ENCODE peak calls at places on chromosomes 13 and 19, in six cellular contexts. V is mucosa of descending colon, Q is neural progenitor cell, S is IMR-90, C is transverse colon, Y is stomach. R is an unnamed sample.
A peak's percentile ranks its signal among the peaks of the same experiment; 100 is the strongest.

GRCh38 chr13:20525144-20525600 is 485 bp downstream of the CRYL1 start:
- DNase-seq in Q (peak; percentile 54), C (peak; percentile 57), V (peak; percentile 76), Y (peak; percentile 41), S (no peak), R (peak; percentile 61)

GRCh38 chr19:45145270-45146189 is 15.3 kb downstream of the NKPD1 start:
- DNase-seq in S (no peak), C (no peak), Q (no peak), Y (no peak), V (no peak), R (no peak)

GRCh38 chr19:34430738-34431625 is 2.8 kb downstream of the UBA2 start:
- DNase-seq in S (peak; percentile 68), Y (no peak), C (no peak), Q (peak; percentile 66), V (no peak), R (no peak)

GRCh38 chr19:42276821-42277220 is 7.8 kb downstream of the CIC start:
- DNase-seq in Y (no peak), C (no peak), S (no peak), V (no peak), Q (no peak), R (no peak)

GRCh38 chr19:49442354-49442753 is 1.0 kb upstream of the SLC17A7 start:
- DNase-seq in S (no peak), Y (no peak), C (peak; percentile 33), V (no peak), Q (peak; percentile 67), R (no peak)

GRCh38 chr19:37855098-37855497 is 51.3 kb downstream of the WDR87 start:
- DNase-seq in S (peak; percentile 17), C (peak; percentile 8), Q (no peak), Y (no peak), V (peak; percentile 63), R (peak; percentile 39)

GRCh38 chr13:24225930-24226329 is 65.4 kb downstream of the SPATA13 start:
- DNase-seq in Y (no peak), V (no peak), S (no peak), Q (no peak), C (no peak), R (no peak)

GRCh38 chr19:31541396-31541795 is 192.2 kb upstream of the TSHZ3 start:
- DNase-seq in Q (no peak), Y (no peak), C (no peak), S (no peak), V (no peak), R (no peak)

GRCh38 chr19:53813996-53814395 is 10.1 kb downstream of the NLRP12 start:
- DNase-seq in S (peak; percentile 42), C (no peak), V (no peak), Y (no peak), Q (no peak), R (no peak)

GRCh38 chr19:5621945-5622464 is 571 bp downstream of the SAFB2 start:
- DNase-seq in S (no peak), C (peak; percentile 32), Q (peak; percentile 29), Y (no peak), V (peak; percentile 53), R (peak; percentile 56)

GRCh38 chr19:19169236-19170052 is 619 bp downstream of the MEF2B start:
- DNase-seq in V (no peak), S (no peak), C (no peak), Y (no peak), Q (no peak), R (no peak)

GRCh38 chr19:19167612-19168011 is 2.5 kb downstream of the MEF2B start:
- DNase-seq in V (no peak), Q (no peak), Y (no peak), S (no peak), C (no peak), R (no peak)

GRCh38 chr19:19171110-19171672 is 1.1 kb upstream of the MEF2B start:
- DNase-seq in Y (no peak), Q (no peak), S (no peak), C (no peak), V (no peak), R (no peak)

GRCh38 chr19:19171821-19172532 is 1.9 kb upstream of the MEF2B start:
- DNase-seq in V (no peak), Q (no peak), Y (no peak), C (no peak), S (peak; percentile 78), R (no peak)

GRCh38 chr19:19170053-19170945 is at the start of gene MEF2B:
- DNase-seq in V (peak; percentile 90), Y (peak; percentile 88), Q (peak; percentile 94), S (peak; percentile 30), C (peak; percentile 87), R (peak; percentile 80)
- H3K4me3 ChIP-seq in V (no peak within 1 kb of the TSS), Y (peak within 1 kb of the TSS; percentile 46), Q (peak within 1 kb of the TSS; percentile 24), S (no peak within 1 kb of the TSS), C (no peak within 1 kb of the TSS), R (peak within 1 kb of the TSS; percentile 27)

GRCh38 chr19:8663920-8664670 is 33.7 kb downstream of the NFILZ start:
- DNase-seq in S (no peak), V (no peak), Q (no peak), Y (no peak), C (no peak), R (no peak)
- H3K4me3 ChIP-seq in S (no peak overlapping the region), V (no peak overlapping the region), Q (no peak overlapping the region), Y (no peak overlapping the region), C (no peak overlapping the region), R (no peak overlapping the region)

GRCh38 chr19:821976-822773 is 420 bp upstream of the PLPPR3 start:
- DNase-seq in Y (no peak), S (no peak), V (no peak), Q (peak; percentile 92), C (no peak), R (no peak)
- H3K4me3 ChIP-seq in Y (peak overlapping the region; percentile 48), S (peak overlapping the region; percentile 54), V (no peak overlapping the region), Q (peak overlapping the region; percentile 99), C (no peak overlapping the region), R (peak overlapping the region; percentile 7)

DNA sequence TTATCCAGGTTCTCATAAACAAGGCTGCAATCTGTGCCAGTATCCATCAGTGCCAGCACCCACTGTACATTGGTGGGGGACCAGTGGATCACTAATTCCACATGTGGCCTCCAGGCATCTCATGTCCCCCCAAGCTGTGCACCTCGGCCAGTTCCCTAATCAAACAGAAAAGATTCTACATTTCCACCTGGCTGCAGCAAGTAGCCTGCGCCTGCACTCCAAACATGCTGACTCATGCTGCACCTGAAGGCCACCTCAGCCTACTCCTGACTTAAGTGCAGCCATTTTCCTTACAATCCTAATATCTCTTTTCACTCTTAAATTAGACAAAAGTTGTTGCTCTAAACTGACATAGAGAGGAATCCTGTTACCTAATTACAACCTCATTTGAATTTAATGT is 729.4 kb upstream of the MIR17HG start:
- DNase-seq in Y (no peak), Q (peak; percentile 8), S (no peak), V (no peak), C (no peak), R (no peak)
- H3K4me3 ChIP-seq in Y (no peak overlapping the region), Q (no peak overlapping the region), S (no peak overlapping the region), V (no peak overlapping the region), C (no peak overlapping the region), R (no peak overlapping the region)

GRCh38 chr13:108494991-108495661 is 134.3 kb upstream of the MYO16 start:
- DNase-seq in V (no peak), S (no peak), C (no peak), Q (peak; percentile 58), Y (no peak), R (no peak)

GRCh38 chr13:108495686-108496363 is 133.6 kb upstream of the MYO16 start:
- DNase-seq in C (no peak), Y (no peak), Q (peak; percentile 68), S (no peak), V (no peak), R (no peak)

DNA sequence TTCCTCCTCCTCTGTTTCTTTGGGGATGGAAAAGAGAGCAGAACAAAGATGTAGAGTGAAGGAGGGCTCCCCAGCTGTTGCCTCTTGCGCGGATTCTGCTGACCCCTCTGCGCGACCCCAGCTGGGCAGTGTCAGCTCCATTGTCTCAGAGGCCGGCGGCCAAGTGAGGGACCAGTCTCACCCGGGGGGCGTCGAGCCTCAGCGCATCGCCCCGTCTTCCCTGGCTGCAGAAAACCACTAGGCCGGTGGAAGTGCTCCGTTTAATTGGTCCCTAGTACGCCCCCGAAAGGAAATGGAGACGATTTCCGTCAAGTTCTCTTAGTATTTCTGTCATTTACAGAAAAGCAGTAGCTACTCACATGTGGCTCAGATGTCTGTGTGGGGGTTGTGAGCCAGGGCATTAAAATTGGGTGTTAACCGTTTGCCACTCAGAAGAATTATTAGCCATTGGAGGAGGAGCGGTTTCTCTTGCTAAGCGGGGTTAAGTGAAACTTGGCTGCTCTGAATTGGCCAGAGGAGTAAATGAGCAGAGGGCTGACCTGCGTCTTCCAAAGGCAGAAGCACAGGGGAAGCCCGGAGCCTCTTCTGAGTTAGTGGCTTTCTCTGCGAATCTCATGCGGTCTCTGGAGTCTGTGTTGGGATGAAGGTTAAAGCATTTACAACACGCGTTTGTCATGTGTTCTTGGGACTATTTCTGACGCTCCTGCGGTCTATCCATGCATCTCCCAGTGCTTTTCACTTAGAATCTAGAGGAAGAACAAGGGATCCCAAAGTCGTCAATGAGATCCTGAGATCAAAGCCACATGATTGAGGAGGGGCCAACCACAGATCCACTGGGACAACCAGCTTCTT is 132.8 kb upstream of the MYO16 start:
- DNase-seq in Y (no peak), C (no peak), S (no peak), Q (peak; percentile 47), V (no peak), R (no peak)
- H3K4me3 ChIP-seq in Y (peak overlapping the region; percentile 46), C (no peak overlapping the region), S (no peak overlapping the region), Q (peak overlapping the region; percentile 64), V (no peak overlapping the region), R (no peak overlapping the region)

DNA sequence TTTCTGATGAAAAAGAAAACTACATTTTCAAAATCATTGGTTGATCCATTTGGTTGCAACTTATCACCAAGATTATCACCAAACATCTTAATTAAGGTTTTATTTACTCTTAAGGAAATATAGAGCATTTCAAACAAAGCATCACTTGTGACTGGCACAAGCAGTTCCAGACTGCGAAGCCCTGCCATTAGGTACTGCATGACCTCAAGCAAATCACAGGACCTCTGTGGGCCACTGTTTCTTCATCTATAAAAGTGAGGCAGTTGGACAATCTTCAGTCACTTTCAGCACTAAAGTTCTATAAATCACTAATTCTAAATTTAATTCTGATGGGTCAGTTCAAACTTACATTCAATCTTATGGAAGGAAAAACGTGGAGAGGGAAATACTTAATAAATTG is 2.0 kb downstream of the ELF1 start:
- DNase-seq in S (no peak), Y (peak; percentile 41), Q (no peak), V (no peak), C (peak; percentile 43), R (no peak)
- H3K4me3 ChIP-seq in S (no peak overlapping the region), Y (peak overlapping the region; percentile 32), Q (no peak overlapping the region), V (no peak overlapping the region), C (no peak overlapping the region), R (peak overlapping the region; percentile 33)

DNA sequence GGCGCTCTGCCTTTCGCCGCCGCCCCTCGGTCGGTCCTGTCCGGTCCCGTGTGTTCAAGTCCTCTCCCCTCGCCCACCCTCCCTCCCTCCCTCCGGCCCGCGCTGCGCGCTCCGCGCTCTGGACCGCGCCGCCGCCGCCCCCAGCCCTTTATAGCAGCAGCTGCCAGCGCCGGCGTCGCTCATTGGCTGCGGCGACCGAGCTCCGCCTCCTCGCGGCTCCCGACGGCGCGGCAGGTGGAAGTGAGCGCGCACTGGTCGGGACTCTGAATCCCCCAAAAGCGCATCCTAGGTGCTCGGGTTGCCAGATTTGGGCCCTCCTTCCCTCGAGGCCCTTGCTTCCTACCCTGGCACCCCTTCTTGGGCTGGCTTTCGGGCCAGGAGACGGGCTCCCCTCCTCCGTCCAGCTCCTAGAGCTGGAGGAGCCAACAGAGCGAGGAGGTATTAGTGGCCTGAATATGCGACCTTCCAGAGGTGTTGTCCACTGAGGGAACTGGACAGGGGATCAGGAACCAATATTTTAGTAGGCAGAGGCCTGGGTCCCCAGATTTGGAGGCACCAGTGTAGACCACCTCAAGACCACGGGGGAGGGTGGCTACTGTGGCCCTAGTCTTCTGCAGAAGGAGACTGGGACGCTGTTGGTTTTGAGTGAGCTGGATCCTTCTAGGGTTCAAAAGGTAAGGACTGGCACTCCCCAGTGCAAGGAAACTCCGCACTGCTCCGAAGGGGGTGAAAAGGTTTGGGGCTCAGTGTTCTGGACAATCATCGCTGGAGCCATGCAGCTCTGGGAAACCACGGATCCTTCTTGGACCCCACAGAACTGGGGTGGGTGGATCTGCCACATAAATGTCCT is at the start of gene ELAVL3:
- DNase-seq in S (no peak), V (no peak), C (no peak), Y (no peak), Q (peak; percentile 72), R (no peak)
- H3K4me3 ChIP-seq in S (no peak within 1 kb of the TSS), V (no peak within 1 kb of the TSS), C (no peak within 1 kb of the TSS), Y (peak within 1 kb of the TSS; percentile 41), Q (peak within 1 kb of the TSS; percentile 27), R (no peak within 1 kb of the TSS)